ENCODE peak calls at places on chromosomes 4 and X, in ten cellular contexts. X is RCC 7860; Z is AG08395; M is Peyer's patch; N is lung; J is stimulated activated CD8-positive, alpha-beta memory T cell treated with anti-CD3 and anti-CD28 coated beads, Interleukin-15, amount 100 ng/mL, for 24 hours; P is AG04450; V is epithelial cell of prostate; T is pancreas; H is fibroblast of the aortic adventitia. U is an unnamed sample.

GRCh38 chrX:20019672-20020365 is 29.0 kb upstream of the BCLAF3 start:
- DNase-seq in V (no peak), N (no peak), P (no peak), J (no peak), Z (no peak), X (no peak), T (no peak), H (no peak), M (no peak), U (no peak)

GRCh38 chrX:104972737-104973136 is 247.8 kb downstream of the TEX13A start:
- DNase-seq in X (no peak), N (no peak), H (no peak), J (no peak), V (no peak), M (no peak), T (no peak), Z (no peak), P (no peak), U (no peak)

GRCh38 chr4:78512357-78512920 is 39.1 kb upstream of the ANXA3 start:
- DNase-seq in J (no peak), M (no peak), V (no peak), N (no peak), P (no peak), T (no peak), X (no peak), H (peak), Z (no peak), U (peak)

GRCh38 chr4:56979674-56980073 is 978 bp downstream of the POLR2B start:
- DNase-seq in N (no peak), Z (no peak), M (no peak), T (no peak), V (no peak), X (peak), P (no peak), H (no peak), J (no peak), U (peak)

GRCh38 chrX:117969337-117969736 is 147.3 kb downstream of the KLHL13 start:
- DNase-seq in Z (no peak), N (no peak), M (no peak), V (no peak), P (no peak), T (no peak), H (no peak), J (no peak), X (no peak), U (no peak)

GRCh38 chr4:89306486-89307184 is 965 bp downstream of the GPRIN3 start:
- DNase-seq in T (no peak), J (no peak), H (no peak), V (no peak), X (no peak), M (no peak), N (no peak), Z (no peak), P (no peak), U (no peak)

GRCh38 chrX:130176354-130176776 is 4.6 kb downstream of the RAB33A start:
- DNase-seq in H (no peak), P (no peak), T (no peak), J (no peak), M (peak), N (no peak), X (no peak), V (no peak), Z (no peak), U (no peak)

GRCh38 chrX:48663241-48663640 is 20.4 kb upstream of the WAS start:
- DNase-seq in X (no peak), J (no peak), H (no peak), T (no peak), V (no peak), M (no peak), N (no peak), P (no peak), Z (no peak), U (no peak)

GRCh38 chr4:56147371-56147770 is 198.6 kb downstream of the CEP135 start:
- DNase-seq in T (no peak), Z (no peak), N (no peak), H (peak), P (no peak), V (no peak), X (no peak), M (no peak), J (no peak), U (no peak)

GRCh38 chr4:121370729-121371325 is 10.0 kb downstream of the QRFPR start:
- DNase-seq in N (no peak), T (no peak), H (peak), M (no peak), V (no peak), J (no peak), X (peak), Z (peak), P (peak), U (peak)

GRCh38 chr4:116866116-116866515 is 219.3 kb downstream of the TRAM1L1 start:
- DNase-seq in P (no peak), V (no peak), M (no peak), Z (no peak), T (no peak), J (no peak), X (no peak), N (no peak), H (no peak), U (no peak)

GRCh38 chr4:61831987-61832386 is 631.9 kb downstream of the ADGRL3 start:
- DNase-seq in J (no peak), Z (no peak), V (no peak), M (no peak), X (no peak), T (no peak), H (no peak), N (no peak), P (no peak), U (no peak)

GRCh38 chrX:37638047-37638446 is 47.5 kb upstream of the XK start:
- DNase-seq in V (no peak), M (no peak), N (no peak), Z (no peak), J (no peak), P (no peak), H (no peak), X (no peak), T (no peak), U (no peak)

GRCh38 chr4:10172278-10173038 is 55.9 kb upstream of the WDR1 start:
- DNase-seq in T (no peak), J (no peak), P (no peak), Z (no peak), M (no peak), V (no peak), H (no peak), X (no peak), N (no peak), U (no peak)

GRCh38 chrX:50469206-50469605 is 1.4 kb downstream of the DGKK start:
- DNase-seq in P (no peak), H (no peak), Z (no peak), X (no peak), T (no peak), V (no peak), M (no peak), J (no peak), N (no peak), U (no peak)

GRCh38 chr4:166315721-166316467 is 442.9 kb downstream of the TLL1 start:
- DNase-seq in Z (no peak), H (no peak), J (no peak), M (no peak), X (no peak), V (no peak), N (no peak), P (no peak), T (no peak), U (no peak)

GRCh38 chrX:48665991-48666390 is 17.6 kb upstream of the WAS start:
- DNase-seq in M (no peak), Z (peak), X (no peak), N (no peak), T (no peak), J (no peak), V (no peak), P (no peak), H (peak), U (peak)

GRCh38 chrX:9148626-9149385 is 114.9 kb upstream of the FAM9B start:
- DNase-seq in V (no peak), J (no peak), X (peak), P (no peak), Z (peak), H (peak), M (no peak), N (no peak), T (no peak), U (peak)

GRCh38 chrX:85592980-85593379 is 213.5 kb upstream of the POF1B start:
- DNase-seq in N (no peak), H (no peak), J (no peak), V (no peak), Z (no peak), X (no peak), T (no peak), M (no peak), P (no peak), U (no peak)

GRCh38 chr4:17356926-17357325 is 155.0 kb downstream of the QDPR start:
- DNase-seq in N (no peak), T (no peak), M (no peak), X (no peak), Z (no peak), P (no peak), H (peak), J (no peak), V (no peak), U (no peak)

GRCh38 chr4:164926301-164926700 is 49.3 kb downstream of the APELA start:
- DNase-seq in H (peak), Z (peak), J (no peak), N (no peak), X (no peak), P (no peak), M (no peak), T (no peak), V (peak), U (peak)

GRCh38 chrX:44596277-44596676 is 53.6 kb upstream of the FUNDC1 start:
- DNase-seq in P (no peak), T (no peak), Z (no peak), H (no peak), N (no peak), J (no peak), X (no peak), M (no peak), V (no peak), U (no peak)

GRCh38 chr4:138614462-138615142 is 372.5 kb upstream of the SLC7A11 start:
- DNase-seq in X (no peak), T (no peak), P (no peak), Z (no peak), N (no peak), H (no peak), V (no peak), M (no peak), J (no peak), U (no peak)

GRCh38 chr4:143358923-143359694 is 22.4 kb downstream of the GAB1 start:
- DNase-seq in X (peak), P (no peak), Z (peak), M (peak), J (no peak), H (peak), N (peak), T (peak), V (peak), U (peak)

GRCh38 chr4:3204021-3204431 is 44.9 kb upstream of the MSANTD1 start:
- DNase-seq in N (no peak), J (no peak), X (no peak), V (no peak), T (no peak), H (peak), Z (peak), P (no peak), M (no peak), U (peak)

GRCh38 chrX:134773041-134773440 is 114.8 kb upstream of the PLAC1 start:
- DNase-seq in H (no peak), J (no peak), M (no peak), P (no peak), T (no peak), Z (no peak), N (no peak), V (no peak), X (no peak), U (no peak)

GRCh38 chr4:742742-743311 is 37.2 kb downstream of the PCGF3 start:
- DNase-seq in T (peak), V (no peak), P (no peak), Z (peak), J (peak), X (peak), N (peak), M (peak), H (peak), U (peak)

GRCh38 chr4:145843148-145843547 is 95.5 kb downstream of the ZNF827 start:
- DNase-seq in V (no peak), J (no peak), N (no peak), H (peak), T (no peak), M (no peak), Z (peak), X (no peak), P (peak), U (peak)

U was measured in foreskin fibroblast.